ENCODE peak calls at places on chromosomes 13 and 19, in seven cellular contexts. M, H, B, I, Z, W and C are unnamed samples.
A peak's percentile ranks its signal among the peaks of the same experiment; 100 is the strongest.

GRCh38 chr19:10961073-10961762 is 388 bp downstream of the SMARCA4 start:
- DNase-seq in M (no peak), H (peak; percentile 76), B (no peak), I (peak; percentile 34), Z (peak; percentile 51), W (peak; percentile 66), C (peak; percentile 64)

GRCh38 chr13:32267836-32268439 is 47.2 kb downstream of the ZAR1L start:
- DNase-seq in M (no peak), H (no peak), B (no peak), I (peak; percentile 37), Z (no peak), W (no peak), C (no peak)

GRCh38 chr19:3196933-3197205 is 11.1 kb downstream of the NCLN start:
- DNase-seq in M (no peak), H (no peak), B (no peak), I (no peak), Z (no peak), W (no peak), C (no peak)

GRCh38 chr19:48292798-48293197 is 22.9 kb downstream of the ZNF114 start:
- DNase-seq in M (no peak), H (no peak), B (no peak), I (no peak), Z (no peak), W (no peak), C (peak; percentile 58)

GRCh38 chr19:53927745-53928144 is 18.7 kb downstream of the CACNG7 start:
- DNase-seq in M (no peak), H (no peak), B (no peak), I (no peak), Z (no peak), W (no peak), C (peak; percentile 74)

GRCh38 chr19:30317403-30317802 is 54.8 kb upstream of the ZNF536 start:
- DNase-seq in M (no peak), H (no peak), B (no peak), I (no peak), Z (no peak), W (peak; percentile 15), C (no peak)

GRCh38 chr19:39590265-39590664 is 12.1 kb upstream of the LGALS13 start:
- DNase-seq in M (no peak), H (no peak), B (no peak), I (no peak), Z (no peak), W (no peak), C (peak; percentile 1)

GRCh38 chr19:42942187-42942789 is 5.3 kb upstream of the PSG7 start:
- DNase-seq in M (no peak), H (no peak), B (no peak), I (peak; percentile 38), Z (no peak), W (no peak), C (no peak)

GRCh38 chr13:30125422-30126073 is 181.8 kb downstream of the KATNAL1 start:
- DNase-seq in M (no peak), H (no peak), B (peak; percentile 53), I (no peak), Z (no peak), W (no peak), C (peak; percentile 94)

GRCh38 chr13:74133657-74134201 is 475 bp downstream of the KLF12 start:
- DNase-seq in M (peak; percentile 96), H (peak; percentile 77), B (peak; percentile 94), I (peak; percentile 84), Z (peak; percentile 82), W (peak; percentile 85), C (peak; percentile 96)

GRCh38 chr19:52028780-52029123 is 573 bp upstream of the ZNF614 start:
- DNase-seq in M (no peak), H (no peak), B (no peak), I (no peak), Z (no peak), W (no peak), C (no peak)

GRCh38 chr19:30068528-30069395 is 126.7 kb downstream of the URI1 start:
- DNase-seq in M (no peak), H (no peak), B (peak; percentile 13), I (no peak), Z (no peak), W (peak; percentile 11), C (no peak)

GRCh38 chr19:50725932-50726230 is 2.7 kb downstream of the CLEC11A start:
- DNase-seq in M (no peak), H (no peak), B (no peak), I (no peak), Z (no peak), W (no peak), C (no peak)

GRCh38 chr13:99658266-99658991 is 157.2 kb downstream of the TM9SF2 start:
- DNase-seq in M (peak; percentile 93), H (peak; percentile 53), B (peak; percentile 65), I (peak; percentile 80), Z (peak; percentile 65), W (peak; percentile 55), C (peak; percentile 71)

GRCh38 chr13:111556496-111556895 is 236.1 kb downstream of the TEX29 start:
- DNase-seq in M (no peak), H (no peak), B (no peak), I (no peak), Z (no peak), W (no peak), C (no peak)
- H3K27me3 ChIP-seq in M (no peaks in the 10 kb centered on the region), H (no peaks in the 10 kb centered on the region), B (no peaks in the 10 kb centered on the region), I (peaks cover 99% of the 10 kb centered on the region), Z (peaks cover 22% of the 10 kb centered on the region), W (no peaks in the 10 kb centered on the region), C (no peaks in the 10 kb centered on the region)

DNA sequence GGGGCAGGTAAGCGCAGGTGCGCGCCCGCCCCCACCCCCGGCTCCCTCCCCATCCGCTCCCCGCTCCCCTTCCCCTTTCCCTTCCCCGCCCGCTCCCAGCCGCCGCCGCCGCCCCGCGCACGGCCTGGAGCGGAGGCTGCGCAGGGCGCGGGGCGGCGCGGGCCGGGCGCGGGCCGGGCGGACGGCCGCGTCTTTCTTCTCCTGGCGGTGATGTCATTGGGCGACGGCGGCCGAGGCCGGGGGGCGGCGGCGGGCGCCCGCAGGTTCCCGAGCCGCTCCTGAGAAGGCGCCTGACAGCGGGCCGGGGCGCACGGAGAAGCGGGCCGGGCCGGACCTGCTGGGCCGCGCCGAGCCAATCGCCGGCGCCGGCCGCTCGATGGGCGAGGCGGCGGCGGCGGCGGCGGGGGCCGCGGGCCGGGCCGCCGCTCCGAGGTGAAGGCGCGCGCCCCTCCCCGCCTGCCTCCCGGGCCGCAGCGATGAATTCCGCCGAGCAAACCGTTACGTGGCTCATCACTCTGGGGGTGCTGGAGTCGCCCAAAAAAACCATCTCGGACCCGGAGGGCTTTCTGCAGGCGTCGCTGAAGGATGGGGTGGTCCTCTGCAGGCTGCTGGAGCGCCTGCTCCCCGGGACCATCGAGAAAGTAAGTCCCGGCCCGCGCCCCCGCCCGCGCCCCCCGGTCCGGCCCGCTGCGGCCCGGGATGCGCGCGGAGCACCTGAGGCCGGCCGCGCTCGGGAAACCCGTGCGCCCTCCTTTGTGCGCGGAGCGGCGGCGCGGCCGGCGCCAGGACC is at the start of gene ARHGEF7:
- DNase-seq in M (peak; percentile 47), H (no peak), B (peak; percentile 56), I (no peak), Z (no peak), W (no peak), C (peak; percentile 76)
- H3K27me3 ChIP-seq in M (peaks cover 12% of the 10 kb centered on the region), H (no peaks in the 10 kb centered on the region), B (no peaks in the 10 kb centered on the region), I (peaks cover 91% of the 10 kb centered on the region), Z (peaks cover 43% of the 10 kb centered on the region), W (no peaks in the 10 kb centered on the region), C (peaks cover 27% of the 10 kb centered on the region)

GRCh38 chr13:113864303-113864890 is 521 bp upstream of the GAS6 start:
- DNase-seq in M (no peak), H (no peak), B (peak; percentile 50), I (no peak), Z (no peak), W (peak; percentile 48), C (peak; percentile 46)
- H3K27me3 ChIP-seq in M (no peaks in the 10 kb centered on the region), H (no peaks in the 10 kb centered on the region), B (no peaks in the 10 kb centered on the region), I (no peaks in the 10 kb centered on the region), Z (peaks cover 4% of the 10 kb centered on the region), W (no peaks in the 10 kb centered on the region), C (no peaks in the 10 kb centered on the region)

GRCh38 chr13:51235756-51236564 is 13.8 kb downstream of the FAM124A start:
- DNase-seq in M (no peak), H (no peak), B (no peak), I (no peak), Z (no peak), W (no peak), C (no peak)

GRCh38 chr13:51235186-51235585 is 13.0 kb downstream of the FAM124A start:
- DNase-seq in M (no peak), H (no peak), B (no peak), I (no peak), Z (no peak), W (no peak), C (no peak)

GRCh38 chr13:51240178-51240577 is 18.0 kb downstream of the FAM124A start:
- DNase-seq in M (no peak), H (no peak), B (no peak), I (no peak), Z (no peak), W (no peak), C (no peak)

GRCh38 chr13:51240888-51241475 is 18.8 kb downstream of the FAM124A start:
- DNase-seq in M (no peak), H (no peak), B (no peak), I (no peak), Z (no peak), W (no peak), C (no peak)

GRCh38 chr13:51237887-51238286 is 15.7 kb downstream of the FAM124A start:
- DNase-seq in M (no peak), H (no peak), B (no peak), I (no peak), Z (no peak), W (no peak), C (no peak)
- H3K27me3 ChIP-seq in M (no peaks in the 10 kb centered on the region), H (no peaks in the 10 kb centered on the region), B (no peaks in the 10 kb centered on the region), I (no peaks in the 10 kb centered on the region), Z (no peaks in the 10 kb centered on the region), W (no peaks in the 10 kb centered on the region), C (no peaks in the 10 kb centered on the region)

DNA sequence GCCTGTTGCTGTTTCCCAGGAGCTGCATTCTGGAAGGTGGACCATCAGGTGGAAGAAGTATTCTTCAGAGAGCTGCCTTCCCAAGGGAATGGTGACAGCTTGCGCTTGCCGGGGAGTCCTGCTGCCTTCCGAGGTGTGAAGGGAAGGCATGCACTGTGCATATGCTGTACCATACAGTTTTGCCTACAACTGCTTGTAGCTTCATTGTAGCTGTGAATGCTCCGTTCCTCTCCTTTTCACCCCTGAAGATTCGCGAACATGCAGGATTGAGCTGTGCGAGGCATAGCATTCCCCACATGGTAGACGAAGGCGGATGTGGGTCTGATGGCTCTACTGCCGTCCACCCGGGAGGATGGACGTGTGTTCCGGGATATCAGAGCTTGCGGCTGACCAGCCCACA is 243.2 kb upstream of the TSHZ3 start:
- DNase-seq in M (no peak), H (no peak), B (no peak), I (no peak), Z (no peak), W (no peak), C (no peak)
- H3K27me3 ChIP-seq in M (no peaks in the 10 kb centered on the region), H (no peaks in the 10 kb centered on the region), B (no peaks in the 10 kb centered on the region), I (no peaks in the 10 kb centered on the region), Z (no peaks in the 10 kb centered on the region), W (peaks cover 11% of the 10 kb centered on the region), C (peaks cover 9% of the 10 kb centered on the region)

GRCh38 chr19:35403116-35403760 is 32.4 kb downstream of the GPR42 start:
- DNase-seq in M (no peak), H (no peak), B (no peak), I (no peak), Z (no peak), W (no peak), C (no peak)
- H3K27me3 ChIP-seq in M (no peaks in the 10 kb centered on the region), H (no peaks in the 10 kb centered on the region), B (no peaks in the 10 kb centered on the region), I (no peaks in the 10 kb centered on the region), Z (no peaks in the 10 kb centered on the region), W (no peaks in the 10 kb centered on the region), C (peaks cover 4% of the 10 kb centered on the region)